ENCODE peak calls at places on chromosomes 6 and 20, in eight cellular contexts. Y, P, X, B, I, U, E and C are unnamed samples.

GRCh38 chr6:47235964-47236760 is 73.5 kb downstream of the TNFRSF21 start:
- DNase-seq in Y (peak; percentile 50), P (no peak), X (no peak), B (no peak), I (no peak), U (no peak), E (no peak), C (no peak)

GRCh38 chr20:19628570-19629134 is 129.4 kb upstream of the RIN2 start:
- DNase-seq in Y (peak; percentile 62), P (peak; percentile 41), X (peak; percentile 60), B (no peak), I (peak; percentile 86), U (peak; percentile 76), E (peak; percentile 67), C (peak; percentile 15)

GRCh38 chr20:673606-674005 is 2.0 kb downstream of the SCRT2 start:
- DNase-seq in Y (no peak), P (no peak), X (no peak), B (no peak), I (no peak), U (no peak), E (no peak), C (no peak)

GRCh38 chr20:63740070-63740500 is 509 bp downstream of the SLC2A4RG start:
- DNase-seq in Y (peak; percentile 52), P (no peak), X (peak; percentile 66), B (peak; percentile 86), I (no peak), U (no peak), E (peak; percentile 85), C (peak; percentile 55)

GRCh38 chr6:166911248-166911677 is 45.1 kb downstream of the RNASET2 start:
- DNase-seq in Y (no peak), P (no peak), X (no peak), B (no peak), I (no peak), U (no peak), E (no peak), C (no peak)

GRCh38 chr20:3577366-3577765 is 85.8 kb downstream of the GFRA4 start:
- DNase-seq in Y (no peak), P (no peak), X (no peak), B (no peak), I (no peak), U (no peak), E (no peak), C (no peak)

GRCh38 chr6:104589940-104590339 is 269.8 kb downstream of the HACE1 start:
- DNase-seq in Y (no peak), P (no peak), X (no peak), B (no peak), I (no peak), U (no peak), E (no peak), C (no peak)

GRCh38 chr6:106257195-106257594 is 68.4 kb downstream of the ATG5 start:
- DNase-seq in Y (no peak), P (peak; percentile 47), X (peak; percentile 52), B (no peak), I (no peak), U (peak; percentile 52), E (no peak), C (no peak)

GRCh38 chr6:149480502-149481280 is 4.1 kb downstream of the ZC3H12D start:
- DNase-seq in Y (no peak), P (no peak), X (no peak), B (no peak), I (no peak), U (no peak), E (no peak), C (peak; percentile 71)

GRCh38 chr6:17281497-17282481 is 628 bp downstream of the RBM24 start:
- DNase-seq in Y (peak; percentile 14), P (peak; percentile 62), X (peak; percentile 67), B (peak; percentile 69), I (no peak), U (peak; percentile 6), E (peak; percentile 72), C (no peak)

GRCh38 chr6:138403324-138403800 is 661 bp upstream of the HEBP2 start:
- DNase-seq in Y (peak; percentile 56), P (peak; percentile 55), X (peak; percentile 43), B (peak; percentile 74), I (no peak), U (no peak), E (peak; percentile 47), C (peak; percentile 51)

GRCh38 chr6:55758156-55758942 is 117.0 kb downstream of the BMP5 start:
- DNase-seq in Y (no peak), P (peak; percentile 50), X (peak; percentile 96), B (no peak), I (no peak), U (peak; percentile 63), E (no peak), C (no peak)

GRCh38 chr6:250676-251075 is 41.6 kb upstream of the DUSP22 start:
- DNase-seq in Y (no peak), P (no peak), X (no peak), B (no peak), I (no peak), U (no peak), E (no peak), C (no peak)

GRCh38 chr6:80271074-80271473 is 164.6 kb downstream of the BCKDHB start:
- DNase-seq in Y (no peak), P (no peak), X (no peak), B (no peak), I (no peak), U (no peak), E (no peak), C (no peak)

GRCh38 chr20:46828471-46828870 is 66.2 kb upstream of the EYA2 start:
- DNase-seq in Y (no peak), P (peak; percentile 12), X (peak; percentile 86), B (no peak), I (no peak), U (peak; percentile 57), E (no peak), C (no peak)

GRCh38 chr6:163568275-163568674 is 153.8 kb downstream of the QKI start:
- DNase-seq in Y (no peak), P (no peak), X (no peak), B (no peak), I (no peak), U (no peak), E (no peak), C (no peak)

GRCh38 chr6:163563303-163563702 is 148.8 kb downstream of the QKI start:
- DNase-seq in Y (no peak), P (no peak), X (no peak), B (no peak), I (no peak), U (no peak), E (no peak), C (no peak)

GRCh38 chr6:163565140-163565539 is 150.6 kb downstream of the QKI start:
- DNase-seq in Y (no peak), P (no peak), X (peak; percentile 9), B (no peak), I (no peak), U (peak; percentile 60), E (no peak), C (no peak)

GRCh38 chr6:163564536-163564935 is 150.0 kb downstream of the QKI start:
- DNase-seq in Y (no peak), P (no peak), X (no peak), B (no peak), I (no peak), U (no peak), E (no peak), C (no peak)

DNA sequence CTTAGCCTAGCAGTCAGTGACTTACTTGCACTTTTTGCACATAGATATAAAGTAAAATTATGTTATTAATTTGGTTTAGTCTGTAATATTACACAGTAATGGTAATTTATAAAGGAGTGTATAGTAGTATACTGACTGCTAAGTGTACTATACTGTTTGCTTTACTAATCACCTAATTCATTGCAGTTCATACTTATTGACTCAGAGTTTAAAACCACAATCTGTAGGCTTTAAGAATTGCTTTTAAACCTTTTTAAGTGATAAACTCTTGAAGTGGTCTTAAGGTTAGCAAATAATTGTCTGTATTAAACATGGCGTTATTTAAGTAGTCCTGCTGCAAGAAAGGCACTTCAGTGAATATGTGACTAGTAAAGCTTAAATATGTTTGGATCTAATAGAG is 151.5 kb downstream of the QKI start:
- DNase-seq in Y (no peak), P (no peak), X (no peak), B (no peak), I (no peak), U (no peak), E (no peak), C (no peak)
- H3K36me3 ChIP-seq in Y (no peaks in the 10 kb centered on the region), P (peaks cover 63% of the 10 kb centered on the region), X (peaks cover 31% of the 10 kb centered on the region), B (peaks cover 17% of the 10 kb centered on the region), I (peaks cover 2% of the 10 kb centered on the region), U (peaks cover 14% of the 10 kb centered on the region), E (peaks cover 31% of the 10 kb centered on the region), C (peaks cover 1% of the 10 kb centered on the region)

GRCh38 chr6:56840467-56841371 is 114.2 kb upstream of the BEND6 start:
- DNase-seq in Y (no peak), P (peak; percentile 78), X (peak; percentile 86), B (no peak), I (no peak), U (peak; percentile 67), E (no peak), C (no peak)

GRCh38 chr6:56842602-56843475 is 112.1 kb upstream of the BEND6 start:
- DNase-seq in Y (peak; percentile 37), P (peak; percentile 62), X (peak; percentile 76), B (peak; percentile 69), I (no peak), U (peak; percentile 27), E (no peak), C (peak; percentile 69)

GRCh38 chr6:56841751-56842150 is 113.2 kb upstream of the BEND6 start:
- DNase-seq in Y (no peak), P (peak; percentile 46), X (no peak), B (no peak), I (no peak), U (no peak), E (no peak), C (no peak)

GRCh38 chr6:56839533-56840183 is 115.2 kb upstream of the BEND6 start:
- DNase-seq in Y (no peak), P (no peak), X (no peak), B (no peak), I (no peak), U (no peak), E (no peak), C (no peak)

DNA sequence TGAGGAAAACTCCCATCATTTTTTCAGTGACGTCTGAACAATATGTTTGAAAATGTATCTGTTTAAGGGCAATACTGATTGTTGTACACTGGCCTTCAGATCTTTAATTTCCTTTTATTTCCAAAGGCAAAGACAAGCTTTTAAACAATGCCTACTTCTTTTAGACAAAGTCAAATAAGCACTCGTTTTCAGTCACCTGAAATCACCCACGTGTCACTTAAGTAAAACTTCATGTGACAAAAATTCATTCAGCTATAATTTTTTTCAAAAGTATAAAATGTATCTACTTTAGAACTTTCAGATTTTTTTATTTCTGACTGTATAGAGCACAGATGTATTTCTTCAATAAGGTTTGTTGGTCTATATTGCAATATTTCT is 113.5 kb upstream of the BEND6 start:
- DNase-seq in Y (no peak), P (peak; percentile 31), X (no peak), B (no peak), I (no peak), U (no peak), E (no peak), C (no peak)
- H3K4me3 ChIP-seq in Y (no peak overlapping the region), P (peak overlapping the region; percentile 8), X (peak overlapping the region; percentile 95), B (peak overlapping the region; percentile 77), I (no peak overlapping the region), U (no peak overlapping the region), E (peak overlapping the region; percentile 96), C (peak overlapping the region; percentile 96)

GRCh38 chr20:5074050-5074674 is 45.6 kb downstream of the PCNA start:
- DNase-seq in Y (no peak), P (no peak), X (no peak), B (no peak), I (no peak), U (no peak), E (no peak), C (no peak)
- H3K36me3 ChIP-seq in Y (no peaks in the 10 kb centered on the region), P (no peaks in the 10 kb centered on the region), X (no peaks in the 10 kb centered on the region), B (no peaks in the 10 kb centered on the region), I (no peaks in the 10 kb centered on the region), U (no peaks in the 10 kb centered on the region), E (no peaks in the 10 kb centered on the region), C (no peaks in the 10 kb centered on the region)

GRCh38 chr20:49216991-49217578 is 2.1 kb upstream of the DDX27 start:
- DNase-seq in Y (peak; percentile 98), P (peak; percentile 84), X (peak; percentile 88), B (peak; percentile 94), I (peak; percentile 95), U (peak; percentile 85), E (peak; percentile 94), C (peak; percentile 38)
- H3K4me3 ChIP-seq in Y (no peak overlapping the region), P (no peak overlapping the region), X (peak overlapping the region; percentile 41), B (no peak overlapping the region), I (no peak overlapping the region), U (peak overlapping the region; percentile 15), E (no peak overlapping the region), C (no peak overlapping the region)